ENCODE peak calls at places on chromosomes 6 and 20, in six cellular contexts. D, R, V, Y, K and U are unnamed samples.

GRCh38 chr20:32589256-32589655 is 4.1 kb upstream of the NOL4L start:
- DNase-seq in Y (no peak), V (no peak), K (peak), D (no peak), R (no peak), U (no peak)

GRCh38 chr20:58956078-58956477 is 25.0 kb upstream of the NELFCD start:
- DNase-seq in R (no peak), K (no peak), V (no peak), D (no peak), Y (no peak), U (no peak)

GRCh38 chr6:160077526-160077925 is 44.1 kb upstream of the SLC22A1 start:
- DNase-seq in Y (no peak), R (peak), D (no peak), K (peak), V (no peak), U (no peak)

GRCh38 chr6:168232528-168232927 is 87.0 kb downstream of the DACT2 start:
- DNase-seq in V (no peak), K (no peak), R (no peak), D (no peak), Y (no peak), U (no peak)

GRCh38 chr6:81340946-81341345 is 411.5 kb downstream of the TENT5A start:
- DNase-seq in Y (no peak), V (no peak), R (no peak), D (no peak), K (no peak), U (no peak)

GRCh38 chr6:109008061-109008460 is 86.6 kb downstream of the SESN1 start:
- DNase-seq in V (no peak), Y (no peak), R (no peak), K (no peak), D (no peak), U (no peak)

GRCh38 chr6:79782775-79783174 is 151.6 kb downstream of the SH3BGRL2 start:
- DNase-seq in R (no peak), K (no peak), Y (no peak), V (no peak), D (no peak), U (no peak)

GRCh38 chr6:160398674-160399271 is 50.6 kb downstream of the SLC22A3 start:
- DNase-seq in Y (peak), V (no peak), D (no peak), R (no peak), K (no peak), U (no peak)

GRCh38 chr6:235763-236360 is 56.4 kb upstream of the DUSP22 start:
- DNase-seq in K (peak), V (no peak), D (no peak), Y (no peak), R (no peak), U (no peak)

GRCh38 chr6:119077643-119078448 is 618 bp downstream of the FAM184A start:
- DNase-seq in D (peak), K (no peak), Y (no peak), V (peak), R (no peak), U (no peak)

GRCh38 chr20:17562804-17563305 is 7.0 kb upstream of the DSTN start:
- DNase-seq in D (no peak), Y (no peak), K (peak), V (no peak), R (peak), U (no peak)

GRCh38 chr20:47576516-47577033 is 74.9 kb downstream of the NCOA3 start:
- DNase-seq in Y (peak), D (peak), R (no peak), K (peak), V (no peak), U (no peak)

GRCh38 chr6:166515072-166515810 is 71.2 kb downstream of the RAMACL start:
- DNase-seq in Y (peak), V (peak), D (no peak), K (peak), R (peak), U (no peak)

GRCh38 chr6:39178804-39179203 is 50.5 kb downstream of the KCNK5 start:
- DNase-seq in V (no peak), D (no peak), K (no peak), R (no peak), Y (no peak), U (no peak)

GRCh38 chr6:167758309-167759023 is 68.2 kb upstream of the AFDN start:
- DNase-seq in K (no peak), V (no peak), R (no peak), Y (no peak), D (no peak), U (no peak)

GRCh38 chr6:30219244-30219643 is 6.0 kb upstream of the TRIM26 start:
- DNase-seq in R (no peak), D (no peak), K (peak), V (peak), Y (no peak), U (peak)

GRCh38 chr20:4710106-4710475 is 11.6 kb upstream of the PRND start:
- DNase-seq in K (no peak), V (no peak), D (no peak), R (no peak), Y (no peak), U (no peak)

GRCh38 chr20:3786665-3787639 is at the start of gene CENPB:
- DNase-seq in Y (peak), R (no peak), D (peak), V (peak), K (peak), U (peak)

GRCh38 chr6:7042654-7043545 is 64.9 kb upstream of the RREB1 start:
- DNase-seq in V (no peak), Y (no peak), D (no peak), R (no peak), K (no peak), U (no peak)

GRCh38 chr20:64053841-64054661 is 4.6 kb upstream of the SOX18 start:
- DNase-seq in K (no peak), V (no peak), R (no peak), D (peak), Y (no peak), U (no peak)

GRCh38 chr20:45329497-45330319 is 18.5 kb downstream of the SDC4 start:
- DNase-seq in Y (no peak), K (no peak), V (no peak), R (no peak), D (no peak), U (no peak)

GRCh38 chr20:59184880-59185447 is 21.3 kb downstream of the ZNF831 start:
- DNase-seq in Y (no peak), D (no peak), K (no peak), R (no peak), V (no peak), U (no peak)

GRCh38 chr20:9258891-9259290 is 190.0 kb downstream of the PLCB4 start:
- DNase-seq in V (no peak), Y (no peak), K (no peak), D (no peak), R (no peak), U (no peak)

GRCh38 chr6:158377866-158378265 is 65.6 kb downstream of the TULP4 start:
- DNase-seq in Y (no peak), K (peak), R (no peak), D (no peak), V (no peak), U (no peak)

GRCh38 chr6:9412951-9413559 is 977.7 kb upstream of the SLC35B3 start:
- DNase-seq in R (no peak), D (no peak), V (no peak), Y (no peak), K (no peak), U (no peak)

GRCh38 chr6:42137192-42137753 is 5.1 kb downstream of the C6orf132 start:
- DNase-seq in V (no peak), D (no peak), Y (no peak), R (no peak), K (no peak), U (no peak)

GRCh38 chr6:42135722-42136121 is 6.7 kb downstream of the C6orf132 start:
- DNase-seq in R (no peak), D (no peak), K (no peak), V (no peak), Y (no peak), U (no peak)

GRCh38 chr6:42135161-42135560 is 7.3 kb downstream of the C6orf132 start:
- DNase-seq in V (no peak), R (no peak), K (no peak), Y (no peak), D (no peak), U (no peak)

GRCh38 chr6:42138190-42138589 is 4.2 kb downstream of the C6orf132 start:
- DNase-seq in D (no peak), R (no peak), Y (no peak), K (no peak), V (no peak), U (no peak)

DNA sequence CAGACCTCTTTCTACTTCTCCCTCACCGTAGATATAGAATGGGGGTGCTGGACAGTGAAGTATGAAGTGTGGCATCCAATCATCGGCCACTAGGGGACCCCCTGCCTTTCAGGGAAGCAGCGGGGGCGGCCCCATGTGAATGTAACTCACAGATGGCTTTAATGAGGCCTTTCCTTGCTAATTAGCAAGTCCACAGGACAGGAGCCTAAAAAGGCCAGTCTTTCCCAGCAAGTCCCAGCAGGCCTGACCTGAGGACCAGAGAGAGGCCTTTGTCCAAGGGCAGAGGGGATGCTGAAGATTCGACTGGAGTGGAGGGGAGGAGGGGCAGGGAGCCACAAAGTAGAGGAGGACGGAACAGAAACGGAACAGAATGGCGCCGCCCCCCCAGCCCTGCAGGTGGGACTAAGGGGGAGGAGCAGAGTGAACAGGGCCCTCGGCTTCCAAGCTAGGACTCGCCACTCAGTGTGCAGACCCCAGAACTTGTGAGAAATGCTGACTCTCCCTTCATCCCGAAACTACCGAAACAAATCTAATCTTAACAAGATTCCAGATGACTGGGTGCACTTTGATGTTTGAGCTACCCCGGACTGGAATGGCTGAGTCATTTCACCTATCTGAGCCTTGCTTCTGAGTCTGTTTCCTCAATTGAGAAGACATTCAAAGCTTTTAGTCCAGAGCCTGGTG is 5.8 kb downstream of the C6orf132 start:
- DNase-seq in Y (no peak), D (no peak), R (no peak), K (peak), V (no peak), U (no peak)
- TF ChIP-seq CTCF in Y (peak), D (no peak), R (peak), K (peak), V (no peak), U (peak)

GRCh38 chr6:87968435-87969278 is 79.0 kb upstream of the SPACA1 start:
- DNase-seq in K (no peak), R (no peak), D (no peak), Y (no peak), V (no peak), U (no peak)
- TF ChIP-seq CTCF in K (no peak), R (no peak), D (no peak), Y (no peak), V (no peak), U (no peak)

DNA sequence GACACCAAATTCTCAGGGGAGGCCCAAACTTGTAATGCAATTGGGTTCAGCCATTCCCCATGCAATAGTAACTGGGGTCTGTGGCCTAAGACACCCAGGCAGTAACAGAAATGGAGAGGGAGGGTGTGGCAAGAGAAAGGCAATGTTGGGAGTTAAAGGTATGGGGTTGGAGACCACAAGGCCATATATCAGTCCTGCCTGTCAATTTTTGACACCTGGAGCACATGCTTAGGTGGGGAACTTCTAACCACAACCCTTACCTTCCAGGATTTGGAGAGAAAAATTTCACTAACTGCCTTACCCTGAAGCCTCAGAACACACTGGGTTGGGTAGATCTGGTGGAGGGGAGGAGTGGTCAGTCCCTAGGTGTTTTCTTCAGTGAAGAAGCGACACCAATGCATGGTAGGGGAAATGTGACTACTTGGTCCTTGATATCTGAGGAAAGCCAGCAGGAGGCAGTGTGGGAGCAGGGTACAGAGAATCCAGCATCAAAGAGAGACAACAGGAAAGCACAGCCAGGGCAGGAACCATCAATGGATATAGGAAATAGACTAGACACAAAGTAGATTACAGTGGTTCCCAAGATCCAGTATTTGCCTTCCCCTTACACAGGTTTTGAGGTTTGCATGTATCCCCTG is 6.8 kb upstream of the USP49 start:
- DNase-seq in K (peak), V (peak), Y (no peak), D (no peak), R (no peak), U (no peak)
- TF ChIP-seq CTCF in K (peak), V (peak), Y (peak), D (peak), R (peak), U (no peak)

DNA sequence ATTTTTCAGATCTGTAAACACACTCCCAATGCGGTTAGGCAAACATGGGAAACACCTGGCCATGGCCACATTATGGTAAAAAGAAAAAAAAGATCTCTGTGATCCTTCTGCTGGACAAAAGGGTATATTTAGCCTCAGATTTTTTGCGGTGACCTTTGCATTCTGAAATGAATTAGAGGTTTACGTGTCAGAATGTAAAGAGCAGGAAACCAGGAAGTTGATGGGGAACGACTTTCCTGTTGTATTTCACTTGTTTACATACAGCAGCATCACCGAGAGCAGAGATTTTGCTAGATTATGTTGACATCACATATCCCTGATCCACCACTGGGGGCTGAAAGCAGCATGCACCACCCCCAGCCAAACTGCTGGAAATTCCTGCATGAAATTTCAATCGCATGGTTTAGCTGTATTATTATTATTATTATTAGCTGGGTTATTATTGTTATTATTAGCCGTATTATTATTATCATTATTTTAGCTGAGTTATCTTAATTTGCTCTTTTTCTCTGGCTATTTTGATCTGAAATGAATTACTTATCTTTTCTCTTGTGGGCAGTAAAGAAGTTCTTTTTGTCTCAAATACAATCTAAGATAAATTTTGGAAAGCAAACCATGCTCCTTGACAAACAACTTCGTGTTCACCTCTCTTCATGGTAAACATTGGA is 189.4 kb downstream of the ZFP64 start:
- DNase-seq in V (no peak), Y (peak), D (no peak), K (peak), R (no peak), U (no peak)
- TF ChIP-seq CTCF in V (no peak), Y (peak), D (no peak), K (peak), R (no peak), U (no peak)

GRCh38 chr6:33211666-33212422 is 3.5 kb downstream of the RING1 start:
- DNase-seq in Y (no peak), V (no peak), R (no peak), K (no peak), D (no peak), U (no peak)
- TF ChIP-seq CTCF in Y (no peak), V (no peak), R (no peak), K (no peak), D (no peak), U (no peak)